ENCODE peak calls at places on chromosomes 13 and 19, in nine cellular contexts. Q is fibroblast of lung, U is SK-N-SH, O is neural progenitor cell, L is K562, G is endodermal cell, E is colonic mucosa, J is HCT116, W is astrocyte. T is an unnamed sample.

GRCh38 chr19:47226426-47227346 is 4.3 kb downstream of the BBC3 start:
- DNase-seq in Q (peak), U (peak), O (peak), L (peak), G (no peak), E (peak), J (peak), W (peak), T (no peak)

GRCh38 chr13:47420012-47420411 is 523.2 kb upstream of the HTR2A start:
- DNase-seq in Q (no peak), U (no peak), O (no peak), L (no peak), G (no peak), E (no peak), J (no peak), W (no peak), T (no peak)

GRCh38 chr19:9741476-9742171 is 26.9 kb downstream of the ZNF846 start:
- DNase-seq in Q (no peak), U (no peak), O (no peak), L (no peak), G (no peak), E (no peak), J (no peak), W (no peak), T (no peak)

GRCh38 chr13:98976338-98976737 is 1.5 kb downstream of the DOCK9 start:
- DNase-seq in Q (peak), U (no peak), O (no peak), L (no peak), G (no peak), E (no peak), J (no peak), W (peak), T (no peak)

GRCh38 chr19:12933287-12934072 is at the start of gene FARSA:
- DNase-seq in Q (peak), U (peak), O (peak), L (peak), G (peak), E (peak), J (peak), W (peak), T (peak)

GRCh38 chr19:33778089-33778791 is 18.4 kb upstream of the KCTD15 start:
- DNase-seq in Q (peak), U (peak), O (peak), L (peak), G (peak), E (peak), J (no peak), W (no peak), T (no peak)

GRCh38 chr13:23510979-23511735 is 59.1 kb upstream of the TNFRSF19 start:
- DNase-seq in Q (peak), U (no peak), O (peak), L (no peak), G (peak), E (no peak), J (peak), W (peak), T (peak)

GRCh38 chr19:51903192-51903591 is 1.6 kb downstream of the ZNF649 start:
- DNase-seq in Q (no peak), U (no peak), O (no peak), L (no peak), G (no peak), E (no peak), J (no peak), W (no peak), T (no peak)

GRCh38 chr13:20679879-20680278 is 23.6 kb upstream of the IL17D start:
- DNase-seq in Q (no peak), U (no peak), O (no peak), L (no peak), G (no peak), E (no peak), J (no peak), W (no peak), T (no peak)

GRCh38 chr19:15234525-15235130 is 2.4 kb upstream of the EPHX3 start:
- DNase-seq in Q (no peak), U (no peak), O (no peak), L (no peak), G (no peak), E (no peak), J (no peak), W (no peak), T (no peak)

GRCh38 chr19:54002495-54003315 is 11.3 kb downstream of the CACNG6 start:
- DNase-seq in Q (peak), U (no peak), O (no peak), L (no peak), G (no peak), E (no peak), J (no peak), W (peak), T (no peak)

GRCh38 chr19:17926044-17926443 is 6.8 kb upstream of the CCDC124 start:
- DNase-seq in Q (no peak), U (no peak), O (no peak), L (no peak), G (no peak), E (no peak), J (no peak), W (no peak), T (no peak)

GRCh38 chr13:111658150-111659100 is 338.0 kb downstream of the TEX29 start:
- DNase-seq in Q (no peak), U (no peak), O (peak), L (no peak), G (peak), E (no peak), J (no peak), W (no peak), T (peak)

GRCh38 chr13:27359203-27359821 is 65.1 kb upstream of the GTF3A start:
- DNase-seq in Q (peak), U (peak), O (peak), L (peak), G (peak), E (peak), J (peak), W (no peak), T (no peak)

GRCh38 chr19:5434970-5435641 is 20.1 kb upstream of the ZNRF4 start:
- DNase-seq in Q (peak), U (no peak), O (no peak), L (peak), G (no peak), E (no peak), J (peak), W (peak), T (no peak)

GRCh38 chr13:113845723-113846638 is 17.9 kb downstream of the GAS6 start:
- DNase-seq in Q (no peak), U (no peak), O (no peak), L (no peak), G (peak), E (no peak), J (no peak), W (no peak), T (no peak)

GRCh38 chr13:42478531-42479156 is 95.3 kb upstream of the TNFSF11 start:
- DNase-seq in Q (no peak), U (peak), O (peak), L (no peak), G (peak), E (no peak), J (peak), W (no peak), T (peak)

GRCh38 chr13:42812311-42812710 is 30.9 kb downstream of the FAM216B start:
- DNase-seq in Q (peak), U (no peak), O (no peak), L (no peak), G (no peak), E (no peak), J (no peak), W (peak), T (no peak)

GRCh38 chr19:41696402-41697197 is 8.5 kb upstream of the CEACAM7 start:
- DNase-seq in Q (no peak), U (no peak), O (no peak), L (no peak), G (peak), E (peak), J (no peak), W (no peak), T (no peak)

GRCh38 chr13:110629735-110630134 is 14.4 kb downstream of the NAXD start:
- DNase-seq in Q (peak), U (no peak), O (no peak), L (no peak), G (peak), E (no peak), J (no peak), W (peak), T (no peak)

GRCh38 chr19:55418185-55418584 is 10.6 kb upstream of the UBE2S start:
- DNase-seq in Q (peak), U (peak), O (peak), L (peak), G (peak), E (peak), J (peak), W (peak), T (peak)

GRCh38 chr19:2180881-2181617 is 17.3 kb downstream of the DOT1L start:
- DNase-seq in Q (no peak), U (no peak), O (no peak), L (no peak), G (no peak), E (no peak), J (no peak), W (no peak), T (no peak)

GRCh38 chr19:19626516-19627441 is 1.2 kb downstream of the LPAR2 start:
- DNase-seq in Q (no peak), U (no peak), O (peak), L (no peak), G (peak), E (no peak), J (no peak), W (no peak), T (no peak)

GRCh38 chr13:94829201-94829600 is 116.9 kb upstream of the SOX21 start:
- DNase-seq in Q (no peak), U (no peak), O (peak), L (no peak), G (no peak), E (no peak), J (no peak), W (no peak), T (no peak)

GRCh38 chr19:19319725-19320361 is 466 bp downstream of the SUGP1 start:
- DNase-seq in Q (no peak), U (peak), O (no peak), L (no peak), G (no peak), E (peak), J (no peak), W (no peak), T (no peak)

GRCh38 chr19:38107129-38107528 is 116.9 kb downstream of the DPF1 start:
- DNase-seq in Q (no peak), U (no peak), O (no peak), L (no peak), G (no peak), E (no peak), J (no peak), W (no peak), T (no peak)

GRCh38 chr13:79810671-79811070 is 329.7 kb downstream of the NDFIP2 start:
- DNase-seq in Q (peak), U (no peak), O (peak), L (no peak), G (no peak), E (no peak), J (no peak), W (peak), T (no peak)

GRCh38 chr13:109875746-109876145 is 89.4 kb upstream of the IRS2 start:
- DNase-seq in Q (no peak), U (no peak), O (no peak), L (no peak), G (peak), E (no peak), J (no peak), W (no peak), T (no peak)

GRCh38 chr13:33723772-33724435 is 94.0 kb upstream of the RFC3 start:
- DNase-seq in Q (peak), U (peak), O (peak), L (peak), G (peak), E (peak), J (peak), W (peak), T (peak)

GRCh38 chr19:52086481-52086880 is 9.1 kb downstream of the ZNF841 start:
- DNase-seq in Q (peak), U (no peak), O (no peak), L (no peak), G (no peak), E (no peak), J (no peak), W (no peak), T (no peak)

GRCh38 chr19:35107541-35107939 is 8.1 kb upstream of the FXYD3 start:
- DNase-seq in Q (peak), U (no peak), O (no peak), L (peak), G (no peak), E (peak), J (peak), W (peak), T (no peak)

GRCh38 chr19:49954092-49954825 is 6.7 kb downstream of the SIGLEC11 start:
- DNase-seq in Q (no peak), U (no peak), O (no peak), L (no peak), G (no peak), E (no peak), J (no peak), W (no peak), T (no peak)

GRCh38 chr13:24923305-24923640 is 159.3 kb downstream of the RNF17 start:
- DNase-seq in Q (peak), U (peak), O (no peak), L (peak), G (no peak), E (no peak), J (no peak), W (peak), T (no peak)

GRCh38 chr13:111209613-111210012 is 94.5 kb downstream of the ARHGEF7 start:
- DNase-seq in Q (no peak), U (no peak), O (no peak), L (no peak), G (no peak), E (no peak), J (no peak), W (no peak), T (no peak)

GRCh38 chr13:34750078-34750703 is 191.9 kb upstream of the NBEA start:
- DNase-seq in Q (peak), U (peak), O (peak), L (no peak), G (peak), E (no peak), J (no peak), W (peak), T (no peak)
- H3K4me3 ChIP-seq in Q (no peak), U (peak), O (peak), L (no peak), G (peak), E (peak), J (no peak), W (peak), T (no peak)

GRCh38 chr13:61255035-61255796 is 160.4 kb downstream of the PCDH20 start:
- DNase-seq in Q (peak), U (no peak), O (peak), L (no peak), G (peak), E (no peak), J (peak), W (no peak), T (no peak)
- H3K9ac ChIP-seq in Q (no peak), U (no peak), O (no peak), L (no peak), G (no peak), E (no peak), J (no peak), W (no peak), T (no peak)

DNA sequence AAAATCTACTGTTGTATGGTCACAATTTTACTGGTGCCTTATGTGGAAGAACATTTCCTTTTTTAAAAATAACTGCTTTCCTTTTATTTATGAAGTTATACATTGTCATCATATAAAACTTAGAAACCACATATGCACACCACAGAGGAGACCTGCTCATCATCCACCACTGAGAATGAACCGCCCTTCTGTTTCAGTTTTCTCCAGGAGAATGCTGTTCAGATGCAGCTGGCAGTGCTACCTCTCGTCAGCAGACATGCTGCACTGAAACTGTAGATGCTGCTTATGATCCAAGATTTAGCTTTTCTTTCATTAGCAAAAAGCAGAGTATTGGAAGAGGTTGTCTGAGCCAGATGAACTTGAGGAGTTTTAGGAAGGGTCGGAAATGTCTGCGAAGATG is 10.1 kb downstream of the SLC25A15 start:
- DNase-seq in Q (no peak), U (no peak), O (no peak), L (no peak), G (no peak), E (no peak), J (no peak), W (no peak), T (no peak)
- H3K4me3 ChIP-seq in Q (no peak), U (no peak), O (no peak), L (no peak), G (no peak), E (no peak), J (no peak), W (no peak), T (no peak)

GRCh38 chr13:32695602-32696250 is 109.5 kb downstream of the PDS5B start:
- DNase-seq in Q (peak), U (no peak), O (no peak), L (no peak), G (no peak), E (no peak), J (no peak), W (peak), T (no peak)
- H3K9ac ChIP-seq in Q (no peak), U (no peak), O (no peak), L (no peak), G (no peak), E (no peak), J (no peak), W (no peak), T (no peak)

GRCh38 chr19:3698386-3698950 is 1.8 kb downstream of the PIP5K1C start:
- DNase-seq in Q (no peak), U (peak), O (no peak), L (no peak), G (no peak), E (no peak), J (no peak), W (no peak), T (no peak)
- H3K4me3 ChIP-seq in Q (no peak), U (no peak), O (no peak), L (no peak), G (no peak), E (no peak), J (no peak), W (no peak), T (no peak)

GRCh38 chr13:28754698-28755545 is 36.2 kb upstream of the SLC46A3 start:
- DNase-seq in Q (no peak), U (peak), O (no peak), L (peak), G (peak), E (peak), J (peak), W (no peak), T (no peak)
- H3K9ac ChIP-seq in Q (peak), U (no peak), O (no peak), L (no peak), G (no peak), E (no peak), J (no peak), W (peak), T (no peak)

GRCh38 chr13:100724568-100724967 is 50.0 kb upstream of the TMTC4 start:
- DNase-seq in Q (no peak), U (no peak), O (no peak), L (no peak), G (no peak), E (no peak), J (no peak), W (no peak), T (no peak)
- H3K4me3 ChIP-seq in Q (no peak), U (no peak), O (no peak), L (no peak), G (no peak), E (no peak), J (no peak), W (no peak), T (no peak)

T was measured in NT2/D1.